ENCODE peak calls at places on chromosomes 13 and 19, in four cellular contexts. A is MM.1S, N is Peyer's patch, C is neural progenitor cell. J is an unnamed sample.
A peak's percentile ranks its signal among the peaks of the same experiment; 100 is the strongest.

GRCh38 chr19:50784710-50785109 is 5.5 kb upstream of the ACP4 start:
- DNase-seq in A (no peak), N (no peak), C (no peak), J (no peak)

GRCh38 chr19:45171211-45171623 is 6.8 kb downstream of the TRAPPC6A start:
- DNase-seq in A (no peak), N (no peak), C (no peak), J (no peak)

GRCh38 chr19:41859618-41860418 is at the start of gene RPS19:
- DNase-seq in A (peak; percentile 97), N (peak; percentile 98), C (peak; percentile 99), J (peak; percentile 99)

GRCh38 chr13:106619688-106620555 is 52.0 kb upstream of the ARGLU1 start:
- DNase-seq in A (peak; percentile 54), N (no peak), C (peak; percentile 79), J (no peak)

GRCh38 chr13:99965329-99966000 is 6.1 kb downstream of the ZIC5 start:
- DNase-seq in A (no peak), N (no peak), C (no peak), J (no peak)

GRCh38 chr13:31160857-31161582 is 684 bp downstream of the HSPH1 start:
- DNase-seq in A (peak; percentile 39), N (peak; percentile 71), C (peak; percentile 78), J (peak; percentile 69)

GRCh38 chr13:66635526-66635925 is 594.6 kb downstream of the PCDH9 start:
- DNase-seq in A (no peak), N (no peak), C (no peak), J (no peak)

GRCh38 chr13:95411641-95412040 is 110.4 kb upstream of the ABCC4 start:
- DNase-seq in A (no peak), N (no peak), C (no peak), J (no peak)

GRCh38 chr13:41554626-41555386 is 97.5 kb downstream of the RGCC start:
- DNase-seq in A (no peak), N (no peak), C (no peak), J (no peak)

GRCh38 chr19:18273566-18274302 is 518 bp downstream of the IQCN start:
- DNase-seq in A (no peak), N (no peak), C (no peak), J (no peak)

DNA sequence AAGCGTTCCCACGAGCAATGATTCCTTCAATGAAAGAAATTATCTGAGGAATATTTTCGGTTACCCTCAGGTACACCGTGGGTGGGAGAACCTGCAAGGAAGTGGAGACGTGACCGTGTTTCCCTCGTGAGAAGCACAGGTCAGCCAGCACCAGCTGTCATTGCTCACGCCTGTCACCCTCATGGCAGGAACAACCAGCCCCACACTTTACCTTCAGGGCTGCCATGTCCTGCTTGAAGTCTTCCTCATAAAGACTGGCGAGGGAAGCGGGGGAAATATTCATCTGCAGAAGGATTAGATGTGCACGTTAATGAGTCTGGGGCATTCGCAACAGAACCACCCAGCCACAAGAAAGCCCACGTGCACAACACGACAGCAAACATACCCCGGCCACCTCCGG is 18.2 kb downstream of the CARS2 start:
- DNase-seq in A (no peak), N (no peak), C (no peak), J (no peak)
- H3K27ac ChIP-seq in A (no peak overlapping the region), N (no peak overlapping the region), C (no peak overlapping the region), J (no peak overlapping the region)

GRCh38 chr13:34155931-34156607 is 338.1 kb downstream of the RFC3 start:
- DNase-seq in A (no peak), N (no peak), C (no peak), J (no peak)
- H3K4me3 ChIP-seq in A (no peak overlapping the region), N (no peak overlapping the region), C (no peak overlapping the region), J (no peak overlapping the region)

GRCh38 chr19:14383556-14383897 is 2.3 kb downstream of the ADGRE5 start:
- DNase-seq in A (no peak), N (no peak), C (no peak), J (no peak)
- H3K27ac ChIP-seq in A (no peak overlapping the region), N (peak overlapping the region; percentile 90), C (no peak overlapping the region), J (peak overlapping the region; percentile 76)

GRCh38 chr19:30425885-30426838 is 54.0 kb downstream of the ZNF536 start:
- DNase-seq in A (no peak), N (no peak), C (no peak), J (no peak)
- H3K4me3 ChIP-seq in A (no peak overlapping the region), N (no peak overlapping the region), C (no peak overlapping the region), J (no peak overlapping the region)

J was measured in lung.